ENCODE peak calls at places on chromosomes 16 and 17, in eight cellular contexts. One of them, this sample, is unnamed.

GRCh38 chr17:31582151-31582907 is 190.9 kb downstream of the RAB11FIP4 start:
- DNase-seq in left ventricle myocardium inferior: peak; percentile 62
- DNase-seq in fibroblast of lung: no peak
- DNase-seq in astrocyte: no peak
- DNase-seq in aorta: peak; percentile 88
- DNase-seq in esophagus muscularis mucosa: no peak
- DNase-seq in body of pancreas: peak; percentile 27
- DNase-seq in stomach: peak; percentile 66
- DNase-seq in this sample: no peak

GRCh38 chr17:16352303-16352837 is 899 bp downstream of the CENPV start:
- DNase-seq in left ventricle myocardium inferior: peak; percentile 18
- DNase-seq in fibroblast of lung: peak; percentile 36
- DNase-seq in astrocyte: peak; percentile 11
- DNase-seq in aorta: peak; percentile 77
- DNase-seq in esophagus muscularis mucosa: no peak
- DNase-seq in body of pancreas: peak; percentile 54
- DNase-seq in stomach: peak; percentile 48
- DNase-seq in this sample: peak; percentile 8

GRCh38 chr17:28828294-28829040 is 14.1 kb downstream of the FAM222B start:
- DNase-seq in left ventricle myocardium inferior: no peak
- DNase-seq in fibroblast of lung: no peak
- DNase-seq in astrocyte: peak; percentile 67
- DNase-seq in aorta: no peak
- DNase-seq in esophagus muscularis mucosa: no peak
- DNase-seq in body of pancreas: no peak
- DNase-seq in stomach: peak; percentile 20
- DNase-seq in this sample: no peak

GRCh38 chr16:24070851-24071250 is 185.3 kb upstream of the CACNG3 start:
- DNase-seq in left ventricle myocardium inferior: no peak
- DNase-seq in fibroblast of lung: peak; percentile 21
- DNase-seq in astrocyte: peak; percentile 1
- DNase-seq in aorta: no peak
- DNase-seq in esophagus muscularis mucosa: no peak
- DNase-seq in body of pancreas: peak; percentile 37
- DNase-seq in stomach: no peak
- DNase-seq in this sample: no peak

GRCh38 chr16:16127469-16128116 is 95.7 kb downstream of the ABCC6 start:
- DNase-seq in left ventricle myocardium inferior: peak; percentile 53
- DNase-seq in fibroblast of lung: peak; percentile 72
- DNase-seq in astrocyte: peak; percentile 38
- DNase-seq in aorta: peak; percentile 87
- DNase-seq in esophagus muscularis mucosa: peak; percentile 94
- DNase-seq in body of pancreas: peak; percentile 83
- DNase-seq in stomach: peak; percentile 74
- DNase-seq in this sample: peak; percentile 68

GRCh38 chr16:67100569-67101300 is 9.0 kb upstream of the PHAF1 start:
- DNase-seq in left ventricle myocardium inferior: no peak
- DNase-seq in fibroblast of lung: peak; percentile 70
- DNase-seq in astrocyte: peak; percentile 10
- DNase-seq in aorta: no peak
- DNase-seq in esophagus muscularis mucosa: no peak
- DNase-seq in body of pancreas: no peak
- DNase-seq in stomach: no peak
- DNase-seq in this sample: peak; percentile 14

GRCh38 chr17:27284811-27285415 is 9.0 kb upstream of the WSB1 start:
- DNase-seq in left ventricle myocardium inferior: no peak
- DNase-seq in fibroblast of lung: no peak
- DNase-seq in astrocyte: no peak
- DNase-seq in aorta: no peak
- DNase-seq in esophagus muscularis mucosa: no peak
- DNase-seq in body of pancreas: peak; percentile 38
- DNase-seq in stomach: no peak
- DNase-seq in this sample: no peak

GRCh38 chr16:28140788-28141618 is 70.8 kb downstream of the XPO6 start:
- DNase-seq in left ventricle myocardium inferior: no peak
- DNase-seq in fibroblast of lung: no peak
- DNase-seq in astrocyte: no peak
- DNase-seq in aorta: no peak
- DNase-seq in esophagus muscularis mucosa: no peak
- DNase-seq in body of pancreas: peak; percentile 28
- DNase-seq in stomach: peak; percentile 31
- DNase-seq in this sample: peak; percentile 92

GRCh38 chr16:85462405-85463227 is 150.5 kb upstream of the GSE1 start:
- DNase-seq in left ventricle myocardium inferior: peak; percentile 53
- DNase-seq in fibroblast of lung: no peak
- DNase-seq in astrocyte: no peak
- DNase-seq in aorta: no peak
- DNase-seq in esophagus muscularis mucosa: no peak
- DNase-seq in body of pancreas: peak; percentile 60
- DNase-seq in stomach: peak; percentile 51
- DNase-seq in this sample: no peak

GRCh38 chr17:703081-703875 is 11.4 kb downstream of the VPS53 start:
- DNase-seq in left ventricle myocardium inferior: no peak
- DNase-seq in fibroblast of lung: no peak
- DNase-seq in astrocyte: no peak
- DNase-seq in aorta: no peak
- DNase-seq in esophagus muscularis mucosa: no peak
- DNase-seq in body of pancreas: no peak
- DNase-seq in stomach: no peak
- DNase-seq in this sample: no peak

GRCh38 chr17:44854201-44854600 is 6.5 kb downstream of the HIGD1B start:
- DNase-seq in left ventricle myocardium inferior: no peak
- DNase-seq in fibroblast of lung: no peak
- DNase-seq in astrocyte: no peak
- DNase-seq in aorta: no peak
- DNase-seq in esophagus muscularis mucosa: no peak
- DNase-seq in body of pancreas: no peak
- DNase-seq in stomach: no peak
- DNase-seq in this sample: no peak

GRCh38 chr16:81136331-81137011 is 40.3 kb upstream of the GCSH start:
- DNase-seq in left ventricle myocardium inferior: no peak
- DNase-seq in fibroblast of lung: no peak
- DNase-seq in astrocyte: no peak
- DNase-seq in aorta: no peak
- DNase-seq in esophagus muscularis mucosa: no peak
- DNase-seq in body of pancreas: no peak
- DNase-seq in stomach: no peak
- DNase-seq in this sample: no peak
- H3K4me3 ChIP-seq in left ventricle myocardium inferior: no peak overlapping the region
- H3K4me3 ChIP-seq in fibroblast of lung: no peak overlapping the region
- H3K4me3 ChIP-seq in astrocyte: no peak overlapping the region
- H3K4me3 ChIP-seq in aorta: no peak overlapping the region
- H3K4me3 ChIP-seq in esophagus muscularis mucosa: no peak overlapping the region
- H3K4me3 ChIP-seq in body of pancreas: no peak overlapping the region
- H3K4me3 ChIP-seq in stomach: no peak overlapping the region
- H3K4me3 ChIP-seq in this sample: no peak overlapping the region

GRCh38 chr17:66661857-66662256 is 173.1 kb upstream of the CACNG5 start:
- DNase-seq in left ventricle myocardium inferior: no peak
- DNase-seq in fibroblast of lung: no peak
- DNase-seq in astrocyte: no peak
- DNase-seq in aorta: no peak
- DNase-seq in esophagus muscularis mucosa: no peak
- DNase-seq in body of pancreas: no peak
- DNase-seq in stomach: no peak
- DNase-seq in this sample: no peak

GRCh38 chr17:66661411-66661843 is 173.5 kb upstream of the CACNG5 start:
- DNase-seq in left ventricle myocardium inferior: no peak
- DNase-seq in fibroblast of lung: peak; percentile 38
- DNase-seq in astrocyte: peak; percentile 53
- DNase-seq in aorta: no peak
- DNase-seq in esophagus muscularis mucosa: no peak
- DNase-seq in body of pancreas: no peak
- DNase-seq in stomach: peak; percentile 45
- DNase-seq in this sample: no peak

GRCh38 chr17:66664336-66664735 is 170.6 kb upstream of the CACNG5 start:
- DNase-seq in left ventricle myocardium inferior: no peak
- DNase-seq in fibroblast of lung: no peak
- DNase-seq in astrocyte: no peak
- DNase-seq in aorta: no peak
- DNase-seq in esophagus muscularis mucosa: no peak
- DNase-seq in body of pancreas: no peak
- DNase-seq in stomach: no peak
- DNase-seq in this sample: no peak

GRCh38 chr17:66662496-66662895 is 172.4 kb upstream of the CACNG5 start:
- DNase-seq in left ventricle myocardium inferior: no peak
- DNase-seq in fibroblast of lung: no peak
- DNase-seq in astrocyte: no peak
- DNase-seq in aorta: no peak
- DNase-seq in esophagus muscularis mucosa: no peak
- DNase-seq in body of pancreas: no peak
- DNase-seq in stomach: no peak
- DNase-seq in this sample: no peak

GRCh38 chr17:66663041-66663494 is 171.8 kb upstream of the CACNG5 start:
- DNase-seq in left ventricle myocardium inferior: no peak
- DNase-seq in fibroblast of lung: no peak
- DNase-seq in astrocyte: no peak
- DNase-seq in aorta: no peak
- DNase-seq in esophagus muscularis mucosa: no peak
- DNase-seq in body of pancreas: no peak
- DNase-seq in stomach: no peak
- DNase-seq in this sample: no peak
- H3K27ac ChIP-seq in left ventricle myocardium inferior: no peak overlapping the region
- H3K27ac ChIP-seq in fibroblast of lung: no peak overlapping the region
- H3K27ac ChIP-seq in astrocyte: no peak overlapping the region
- H3K27ac ChIP-seq in aorta: no peak overlapping the region
- H3K27ac ChIP-seq in esophagus muscularis mucosa: no peak overlapping the region
- H3K27ac ChIP-seq in body of pancreas: no peak overlapping the region
- H3K27ac ChIP-seq in stomach: no peak overlapping the region
- H3K27ac ChIP-seq in this sample: no peak overlapping the region

DNA sequence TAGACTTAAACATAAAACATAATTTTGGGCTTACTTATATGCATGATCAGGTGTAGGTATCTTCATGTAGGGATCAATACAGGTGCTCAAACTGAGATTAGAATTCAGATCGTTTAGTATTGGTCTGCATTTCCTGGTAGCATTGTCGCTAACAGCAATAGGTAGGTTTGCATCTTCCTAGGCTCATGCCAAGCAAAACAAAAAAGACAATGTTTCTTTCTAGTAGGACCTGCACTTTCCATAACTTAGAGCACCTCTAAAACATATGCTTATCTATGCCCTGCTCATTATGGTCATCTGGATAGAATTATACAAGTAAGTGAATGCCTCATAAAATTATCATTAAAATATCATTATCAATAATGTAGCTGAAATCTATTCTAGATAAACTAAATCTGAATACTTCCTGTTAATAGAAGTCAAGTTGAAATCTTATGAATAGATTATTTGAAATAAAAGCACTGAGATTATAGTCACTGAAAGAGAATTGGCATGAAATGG is 26.7 kb downstream of the PCTP start:
- DNase-seq in left ventricle myocardium inferior: no peak
- DNase-seq in fibroblast of lung: no peak
- DNase-seq in astrocyte: no peak
- DNase-seq in aorta: no peak
- DNase-seq in esophagus muscularis mucosa: no peak
- DNase-seq in body of pancreas: no peak
- DNase-seq in stomach: no peak
- DNase-seq in this sample: no peak
- H3K27me3 ChIP-seq in left ventricle myocardium inferior: no peaks in the 10 kb centered on the region
- H3K27me3 ChIP-seq in fibroblast of lung: no peaks in the 10 kb centered on the region
- H3K27me3 ChIP-seq in astrocyte: no peaks in the 10 kb centered on the region
- H3K27me3 ChIP-seq in aorta: no peaks in the 10 kb centered on the region
- H3K27me3 ChIP-seq in esophagus muscularis mucosa: no peaks in the 10 kb centered on the region
- H3K27me3 ChIP-seq in body of pancreas: no peaks in the 10 kb centered on the region
- H3K27me3 ChIP-seq in stomach: no peaks in the 10 kb centered on the region
- H3K27me3 ChIP-seq in this sample: no peaks in the 10 kb centered on the region

GRCh38 chr16:69326172-69326873 is 4.1 kb downstream of the PDF start:
- DNase-seq in left ventricle myocardium inferior: no peak
- DNase-seq in fibroblast of lung: no peak
- DNase-seq in astrocyte: no peak
- DNase-seq in aorta: no peak
- DNase-seq in esophagus muscularis mucosa: no peak
- DNase-seq in body of pancreas: peak; percentile 48
- DNase-seq in stomach: no peak
- DNase-seq in this sample: no peak

GRCh38 chr16:69330286-69331109 is at the start of gene PDF:
- DNase-seq in left ventricle myocardium inferior: peak; percentile 95
- DNase-seq in fibroblast of lung: peak; percentile 89
- DNase-seq in astrocyte: peak; percentile 81
- DNase-seq in aorta: peak; percentile 98
- DNase-seq in esophagus muscularis mucosa: peak; percentile 98
- DNase-seq in body of pancreas: peak; percentile 97
- DNase-seq in stomach: peak; percentile 94
- DNase-seq in this sample: peak; percentile 81

GRCh38 chr16:69329369-69330285 is 761 bp downstream of the PDF start:
- DNase-seq in left ventricle myocardium inferior: no peak
- DNase-seq in fibroblast of lung: peak; percentile 14
- DNase-seq in astrocyte: no peak
- DNase-seq in aorta: peak; percentile 82
- DNase-seq in esophagus muscularis mucosa: no peak
- DNase-seq in body of pancreas: peak; percentile 62
- DNase-seq in stomach: no peak
- DNase-seq in this sample: peak; percentile 68

GRCh38 chr16:69327585-69328310 is 2.6 kb downstream of the PDF start:
- DNase-seq in left ventricle myocardium inferior: no peak
- DNase-seq in fibroblast of lung: no peak
- DNase-seq in astrocyte: no peak
- DNase-seq in aorta: peak; percentile 44
- DNase-seq in esophagus muscularis mucosa: no peak
- DNase-seq in body of pancreas: no peak
- DNase-seq in stomach: no peak
- DNase-seq in this sample: no peak

DNA sequence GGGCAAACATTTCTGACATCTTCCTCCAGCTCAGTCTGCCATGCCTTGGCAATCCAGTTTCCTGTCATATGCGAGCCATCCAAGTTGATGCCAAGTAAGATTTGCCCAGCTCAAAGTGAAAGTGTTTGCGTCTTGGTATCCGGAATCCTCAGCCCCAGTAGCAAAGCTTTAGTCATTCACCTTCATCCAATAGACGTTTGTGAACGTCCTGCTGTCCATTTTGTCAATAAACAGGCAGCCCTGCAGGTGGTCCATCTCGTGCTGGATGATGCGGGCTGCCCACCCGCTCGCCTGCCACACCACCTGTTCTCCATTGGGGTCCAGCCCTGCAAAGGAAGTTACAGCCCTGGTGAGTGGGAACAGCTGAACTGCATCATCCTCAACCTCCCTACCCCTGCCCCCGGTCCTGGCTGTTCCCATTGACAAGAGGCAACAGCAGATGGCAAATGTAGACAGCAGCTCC is 1.5 kb downstream of the PDF start:
- DNase-seq in left ventricle myocardium inferior: no peak
- DNase-seq in fibroblast of lung: peak; percentile 44
- DNase-seq in astrocyte: no peak
- DNase-seq in aorta: peak; percentile 63
- DNase-seq in esophagus muscularis mucosa: no peak
- DNase-seq in body of pancreas: no peak
- DNase-seq in stomach: no peak
- DNase-seq in this sample: no peak
- H3K4me3 ChIP-seq in left ventricle myocardium inferior: peak overlapping the region; percentile 98
- H3K4me3 ChIP-seq in fibroblast of lung: peak overlapping the region; percentile 58
- H3K4me3 ChIP-seq in astrocyte: peak overlapping the region; percentile 58
- H3K4me3 ChIP-seq in aorta: no peak overlapping the region
- H3K4me3 ChIP-seq in esophagus muscularis mucosa: peak overlapping the region; percentile 73
- H3K4me3 ChIP-seq in body of pancreas: no peak overlapping the region
- H3K4me3 ChIP-seq in stomach: peak overlapping the region; percentile 93
- H3K4me3 ChIP-seq in this sample: peak overlapping the region; percentile 73